ENCODE peak calls at places on chromosomes 11 and 22, in six cellular contexts. I is HepG2, F is GM12891, B is K562, V is GM12878, R is H1. J is an unnamed sample.

GRCh38 chr22:35950262-35950661 is 78.4 kb downstream of the RBFOX2 start:
- DNase-seq in I (no peak), F (no peak), B (no peak), V (no peak), R (no peak), J (no peak)

GRCh38 chr11:15988693-15989231 is 367.6 kb downstream of the SOX6 start:
- DNase-seq in I (no peak), F (no peak), B (no peak), V (no peak), R (peak), J (no peak)

GRCh38 chr11:8263109-8263768 is 439 bp downstream of the LMO1 start:
- DNase-seq in I (no peak), F (no peak), B (no peak), V (no peak), R (peak), J (peak)

GRCh38 chr11:109971184-109971523 is 122.0 kb upstream of the ZC3H12C start:
- DNase-seq in I (no peak), F (no peak), B (no peak), V (no peak), R (no peak), J (no peak)

GRCh38 chr11:35231074-35231473 is 92.1 kb downstream of the CD44 start:
- DNase-seq in I (no peak), F (no peak), B (no peak), V (no peak), R (no peak), J (no peak)

GRCh38 chr11:67507242-67507890 is 596 bp downstream of the CDK2AP2 start:
- DNase-seq in I (no peak), F (no peak), B (peak), V (no peak), R (no peak), J (no peak)

GRCh38 chr11:65496304-65497140 is 2.3 kb upstream of the MALAT1 start:
- DNase-seq in I (no peak), F (no peak), B (no peak), V (no peak), R (no peak), J (no peak)

GRCh38 chr22:43300891-43301676 is 42.1 kb downstream of the SCUBE1 start:
- DNase-seq in I (no peak), F (no peak), B (no peak), V (no peak), R (no peak), J (no peak)

GRCh38 chr11:8545698-8546366 is 48.2 kb downstream of the STK33 start:
- DNase-seq in I (peak), F (no peak), B (no peak), V (no peak), R (no peak), J (no peak)

GRCh38 chr22:44299124-44299523 is 13.6 kb downstream of the SHISAL1 start:
- DNase-seq in I (no peak), F (no peak), B (no peak), V (no peak), R (no peak), J (no peak)

GRCh38 chr11:45984192-45984591 is 61.7 kb downstream of the LARGE2 start:
- DNase-seq in I (no peak), F (no peak), B (no peak), V (no peak), R (no peak), J (no peak)

GRCh38 chr11:45983471-45983845 is 61.0 kb downstream of the LARGE2 start:
- DNase-seq in I (no peak), F (no peak), B (no peak), V (no peak), R (no peak), J (no peak)

GRCh38 chr11:45985212-45985611 is 62.8 kb downstream of the LARGE2 start:
- DNase-seq in I (no peak), F (no peak), B (no peak), V (no peak), R (no peak), J (no peak)

GRCh38 chr11:45993438-45994064 is 71.1 kb downstream of the LARGE2 start:
- DNase-seq in I (no peak), F (no peak), B (peak), V (no peak), R (no peak), J (no peak)

GRCh38 chr11:45988922-45989321 is 66.5 kb downstream of the LARGE2 start:
- DNase-seq in I (no peak), F (no peak), B (no peak), V (no peak), R (no peak), J (no peak)
- TF ChIP-seq TAF1 in I (no peak), F (no peak), B (no peak), V (no peak), R (no peak), J (no peak)

DNA sequence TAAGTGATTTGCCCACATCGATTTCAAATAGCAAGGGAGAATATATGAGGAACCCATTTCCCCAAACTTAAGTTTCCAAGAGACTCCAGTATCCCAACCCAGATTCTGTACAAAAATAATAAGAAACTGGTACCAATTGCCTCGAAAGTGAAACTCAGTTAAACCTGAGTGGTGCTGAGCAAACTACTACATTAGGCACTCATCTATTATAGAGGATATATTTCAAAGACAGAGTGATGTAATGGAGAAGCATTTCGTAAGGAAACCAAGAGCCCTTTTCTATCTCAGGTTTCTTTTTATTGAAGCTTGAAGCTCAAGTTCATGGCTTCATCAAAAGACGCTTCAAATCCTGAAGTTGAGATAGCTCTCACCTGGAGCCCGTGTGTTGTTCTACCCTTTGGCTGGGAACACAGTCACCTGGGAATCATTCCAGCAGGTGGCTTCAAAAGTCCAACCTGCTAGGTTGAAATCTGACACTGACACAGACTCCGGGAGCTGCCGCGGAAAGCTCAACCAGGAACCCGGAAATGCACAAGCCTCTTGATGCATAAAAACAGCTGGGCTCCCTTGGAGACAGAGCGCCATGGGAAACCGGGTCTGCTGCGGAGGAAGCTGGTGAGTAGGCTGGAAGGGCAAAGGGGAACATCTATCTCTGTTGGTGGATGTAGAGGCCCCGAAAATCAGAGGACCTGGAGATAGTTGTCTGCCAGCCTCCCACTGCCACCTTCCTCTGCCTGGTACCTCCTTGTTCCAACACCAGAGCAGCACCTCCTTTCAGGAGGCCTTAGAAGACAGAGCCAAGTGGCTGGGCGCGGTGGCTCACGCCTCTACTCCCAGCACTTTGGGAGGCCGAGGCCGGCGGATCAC is at the start of gene C11orf52:
- DNase-seq in I (peak), F (no peak), B (no peak), V (no peak), R (peak), J (no peak)
- TF ChIP-seq POLR2A in I (peak), F (no peak), B (no peak), V (no peak), R (no peak), J (no peak)

GRCh38 chr11:130313383-130314183 is 1.1 kb downstream of the ZBTB44 start:
- DNase-seq in I (no peak), F (no peak), B (peak), V (no peak), R (no peak), J (no peak)
- TF ChIP-seq TAF1 in I (no peak), F (no peak), B (no peak), V (no peak), R (no peak), J (no peak)

GRCh38 chr11:85810871-85811611 is at the start of gene SYTL2:
- DNase-seq in I (peak), F (peak), B (peak), V (no peak), R (peak), J (peak)
- TF ChIP-seq POLR2A in I (no peak), F (no peak), B (no peak), V (no peak), R (peak), J (no peak)